ENCODE peak calls at places on chromosomes 16 and 17, in ten cellular contexts. O is COR-L47, W is GM23338, Q is A172, B is astrocyte of the hippocampus, L is NCI-H2081, A is GM10248, N is AG09309, T is fibroblast of the aortic adventitia, H is posterior cingulate gyrus. U is an unnamed sample.

GRCh38 chr17:15006421-15006820 is 258.7 kb downstream of the PMP22 start:
- DNase-seq in W (no peak), H (no peak), B (no peak), A (no peak), L (no peak), O (no peak), N (no peak), T (no peak), Q (no peak), U (no peak)

GRCh38 chr16:74607310-74607966 is 524 bp upstream of the GLG1 start:
- DNase-seq in Q (no peak), B (no peak), H (no peak), N (no peak), W (no peak), T (no peak), O (no peak), L (no peak), A (no peak), U (no peak)

GRCh38 chr16:57277586-57277985 is 6.9 kb downstream of the PLLP start:
- DNase-seq in N (no peak), Q (peak), L (no peak), O (no peak), H (no peak), W (no peak), T (peak), B (peak), A (no peak), U (peak)

GRCh38 chr17:48795444-48796162 is 21.4 kb downstream of the TTLL6 start:
- DNase-seq in H (no peak), L (no peak), O (no peak), Q (peak), W (no peak), A (no peak), B (peak), T (peak), N (peak), U (peak)

GRCh38 chr17:29005936-29006438 is at the start of gene SEZ6:
- DNase-seq in A (peak), Q (peak), O (peak), T (peak), L (peak), H (peak), W (peak), B (peak), N (no peak), U (peak)

GRCh38 chr16:5056347-5056746 is 9.4 kb downstream of the C16orf89 start:
- DNase-seq in A (peak), H (peak), W (peak), L (no peak), Q (no peak), T (no peak), B (peak), N (no peak), O (no peak), U (peak)

GRCh38 chr16:69711115-69711740 is 15.1 kb downstream of the NQO1 start:
- DNase-seq in A (no peak), N (peak), H (no peak), Q (peak), O (no peak), L (no peak), T (peak), B (peak), W (no peak), U (peak)

GRCh38 chr17:82126479-82127314 is 28.7 kb upstream of the FASN start:
- DNase-seq in T (no peak), W (no peak), H (no peak), A (no peak), N (no peak), Q (no peak), B (no peak), L (no peak), O (no peak), U (no peak)

GRCh38 chr17:62757518-62757951 is 50.6 kb downstream of the MARCHF10 start:
- DNase-seq in N (no peak), A (no peak), T (peak), W (no peak), H (no peak), Q (no peak), B (peak), O (no peak), L (no peak), U (no peak)

GRCh38 chr17:59347975-59348391 is 16.5 kb downstream of the YPEL2 start:
- DNase-seq in L (no peak), H (no peak), T (no peak), Q (no peak), A (no peak), W (no peak), O (no peak), B (no peak), N (no peak), U (no peak)

GRCh38 chr16:396199-396598 is 800 bp upstream of the NME4 start:
- DNase-seq in L (peak), W (peak), B (no peak), T (no peak), O (no peak), Q (no peak), N (no peak), A (no peak), H (no peak), U (no peak)

GRCh38 chr16:89118361-89119061 is 24.9 kb downstream of the ACSF3 start:
- DNase-seq in N (no peak), L (no peak), T (no peak), A (no peak), Q (no peak), W (no peak), B (peak), O (no peak), H (no peak), U (no peak)

GRCh38 chr16:53743149-53743566 is 39.2 kb downstream of the FTO start:
- DNase-seq in O (peak), W (peak), Q (peak), H (peak), T (peak), L (peak), B (peak), N (no peak), A (no peak), U (peak)

GRCh38 chr16:586645-587590 is 2.9 kb upstream of the RAB40C start:
- DNase-seq in N (no peak), T (peak), L (no peak), B (no peak), A (no peak), Q (no peak), W (no peak), O (no peak), H (no peak), U (no peak)

GRCh38 chr17:39668141-39668924 is at the start of gene PNMT:
- DNase-seq in O (peak), B (peak), N (no peak), W (peak), T (peak), A (peak), H (peak), Q (no peak), L (peak), U (peak)

GRCh38 chr16:76535-77272 is 1.3 kb upstream of the MPG start:
- DNase-seq in L (peak), Q (peak), O (peak), W (no peak), N (no peak), H (peak), A (no peak), T (peak), B (peak), U (peak)

GRCh38 chr17:61186996-61187395 is 212.6 kb upstream of the TBX2 start:
- DNase-seq in B (no peak), O (no peak), N (no peak), A (no peak), Q (no peak), T (no peak), H (no peak), L (no peak), W (no peak), U (no peak)

GRCh38 chr17:80030730-80031410 is 4.8 kb downstream of the TBC1D16 start:
- DNase-seq in Q (no peak), O (peak), T (no peak), A (no peak), L (peak), W (no peak), N (no peak), H (no peak), B (no peak), U (no peak)

GRCh38 chr17:76427457-76428231 is 25.3 kb downstream of the UBE2O start:
- DNase-seq in Q (no peak), O (no peak), B (peak), N (no peak), A (no peak), L (no peak), H (no peak), W (no peak), T (peak), U (no peak)

GRCh38 chr17:32852811-32853210 is 24.1 kb downstream of the MYO1D start:
- DNase-seq in A (no peak), B (no peak), Q (no peak), T (no peak), W (no peak), N (no peak), H (no peak), O (no peak), L (no peak), U (no peak)

GRCh38 chr17:35341465-35341992 is 31.9 kb downstream of the SLFN11 start:
- DNase-seq in Q (no peak), B (no peak), T (no peak), A (peak), W (no peak), O (no peak), H (no peak), N (no peak), L (no peak), U (no peak)

GRCh38 chr16:56311208-56312027 is 113.9 kb downstream of the AMFR start:
- DNase-seq in A (no peak), B (no peak), H (no peak), L (peak), T (no peak), O (peak), W (peak), N (no peak), Q (no peak), U (no peak)

GRCh38 chr16:70687172-70687531 is 1.3 kb upstream of the MTSS2 start:
- DNase-seq in O (no peak), B (no peak), A (no peak), W (no peak), N (no peak), T (no peak), Q (no peak), L (no peak), H (no peak), U (no peak)

GRCh38 chr17:5541610-5542202 is 42.6 kb downstream of the NLRP1 start:
- DNase-seq in B (no peak), Q (no peak), T (no peak), A (no peak), N (no peak), O (no peak), W (peak), H (no peak), L (no peak), U (no peak)

GRCh38 chr16:12340151-12340733 is 363.7 kb downstream of the SNX29 start:
- DNase-seq in B (peak), A (peak), O (peak), H (no peak), Q (peak), N (no peak), L (peak), W (peak), T (peak), U (peak)

GRCh38 chr17:6862822-6863221 is 31.3 kb upstream of the TEKT1 start:
- DNase-seq in W (no peak), L (no peak), H (no peak), O (no peak), A (no peak), N (no peak), Q (no peak), T (no peak), B (no peak), U (no peak)

GRCh38 chr16:85870159-85870558 is 28.8 kb upstream of the IRF8 start:
- DNase-seq in L (no peak), N (no peak), A (no peak), W (peak), B (no peak), H (no peak), O (no peak), Q (no peak), T (no peak), U (no peak)

GRCh38 chr17:76726766-76727718 is at the start of gene METTL23:
- DNase-seq in B (peak), O (peak), N (no peak), Q (peak), H (peak), W (peak), A (peak), L (peak), T (peak), U (peak)

GRCh38 chr16:77060614-77061013 is 130.4 kb upstream of the MON1B start:
- DNase-seq in L (no peak), W (no peak), A (no peak), H (no peak), B (no peak), Q (no peak), N (no peak), T (no peak), O (no peak), U (no peak)

U was measured in GM03348.